ENCODE peak calls at places on chromosomes 1 and 21, in ten cellular contexts. M is stomach, E is astrocyte of the cerebellum, Y is lung microvascular endothelial cell, W is anterior cingulate cortex, G is body of pancreas, A is left ventricle myocardium inferior, H is heart left ventricle, B is bronchial epithelial cell, C is GM19239. Z is an unnamed sample.

GRCh38 chr1:220791287-220791686 is 4.6 kb downstream of the MTARC1 start:
- DNase-seq in M (no peak), E (no peak), G (no peak), W (no peak), C (no peak), H (no peak), Y (peak), A (no peak), B (peak), Z (no peak)

GRCh38 chr1:151984313-151984956 is 9.2 kb downstream of the S100A10 start:
- DNase-seq in E (no peak), A (no peak), H (no peak), G (no peak), Y (no peak), W (no peak), C (no peak), M (no peak), B (no peak), Z (no peak)

GRCh38 chr1:187038789-187039188 is 210.0 kb downstream of the PLA2G4A start:
- DNase-seq in M (no peak), A (no peak), H (no peak), C (no peak), B (peak), Y (peak), G (no peak), W (no peak), E (peak), Z (no peak)

GRCh38 chr1:42747125-42747524 is 7.1 kb upstream of the CLDN19 start:
- DNase-seq in A (peak), G (peak), Y (peak), W (no peak), M (peak), C (peak), E (no peak), H (no peak), B (no peak), Z (peak)

GRCh38 chr1:85599076-85599491 is 18.5 kb downstream of the CCN1 start:
- DNase-seq in E (no peak), Y (peak), W (no peak), B (no peak), M (no peak), G (no peak), C (no peak), A (no peak), H (no peak), Z (no peak)

GRCh38 chr1:64220241-64220640 is 16.8 kb downstream of the UBE2U start:
- DNase-seq in B (no peak), W (no peak), E (no peak), G (no peak), Y (no peak), M (no peak), A (no peak), C (no peak), H (no peak), Z (no peak)

GRCh38 chr21:8989883-8990325 is 1531.5 kb upstream of the TPTE start:
- DNase-seq in W (no peak), H (peak), C (no peak), Y (no peak), E (no peak), A (no peak), B (peak), G (no peak), M (no peak), Z (no peak)

GRCh38 chr1:39926343-39926769 is 24.6 kb upstream of the MYCL start:
- DNase-seq in E (no peak), M (no peak), W (no peak), B (peak), C (no peak), H (no peak), A (no peak), G (peak), Y (no peak), Z (no peak)

GRCh38 chr1:57131701-57132394 is 166.0 kb upstream of the C8B start:
- DNase-seq in W (no peak), G (no peak), A (no peak), C (no peak), M (no peak), Y (no peak), B (peak), H (no peak), E (peak), Z (no peak)

GRCh38 chr1:60589046-60589748 is 493.2 kb upstream of the NFIA start:
- DNase-seq in H (no peak), E (no peak), M (no peak), B (no peak), Y (peak), W (no peak), A (no peak), G (no peak), C (no peak), Z (no peak)

GRCh38 chr1:110102081-110102480 is 10.2 kb upstream of the UBL4B start:
- DNase-seq in C (no peak), H (peak), A (no peak), E (no peak), B (no peak), M (no peak), W (no peak), Y (peak), G (no peak), Z (no peak)

GRCh38 chr1:17452686-17453085 is 13.2 kb upstream of the RCC2 start:
- DNase-seq in W (no peak), Y (no peak), G (no peak), B (no peak), M (no peak), C (no peak), H (no peak), E (no peak), A (no peak), Z (no peak)

GRCh38 chr1:53968125-53968513 is 22.0 kb downstream of the LRRC42 start:
- DNase-seq in W (no peak), G (no peak), Y (no peak), M (no peak), H (no peak), E (no peak), B (peak), A (no peak), C (no peak), Z (no peak)

GRCh38 chr1:117370071-117370470 is 2.8 kb downstream of the MAN1A2 start:
- DNase-seq in B (peak), C (no peak), W (no peak), A (no peak), Y (no peak), G (no peak), E (no peak), M (no peak), H (no peak), Z (no peak)

GRCh38 chr21:37877171-37877570 is 39.1 kb downstream of the KCNJ6 start:
- DNase-seq in Y (no peak), G (no peak), B (no peak), E (peak), W (no peak), H (no peak), C (no peak), A (no peak), M (no peak), Z (no peak)

GRCh38 chr1:90710579-90711536 is 6.2 kb downstream of the BARHL2 start:
- DNase-seq in M (no peak), H (no peak), W (no peak), G (no peak), E (no peak), C (no peak), Y (no peak), B (no peak), A (no peak), Z (no peak)

GRCh38 chr1:200890818-200891773 is 3.6 kb upstream of the INAVA start:
- DNase-seq in C (no peak), B (no peak), G (peak), E (no peak), W (no peak), H (no peak), Y (no peak), M (no peak), A (no peak), Z (peak)

GRCh38 chr1:208510192-208510952 is 266.2 kb upstream of the PLXNA2 start:
- DNase-seq in Y (no peak), B (peak), E (peak), G (no peak), M (no peak), W (no peak), A (no peak), C (no peak), H (no peak), Z (no peak)

GRCh38 chr1:184283999-184284398 is 102.8 kb upstream of the C1orf21 start:
- DNase-seq in H (no peak), A (peak), W (peak), C (no peak), M (no peak), Y (no peak), B (no peak), G (peak), E (peak), Z (peak)

GRCh38 chr1:32464716-32465540 is at the start of gene ZBTB8B:
- DNase-seq in M (peak), W (peak), E (peak), C (peak), A (peak), G (peak), Y (peak), H (peak), B (peak), Z (peak)

GRCh38 chr1:117366281-117366981 is 818 bp upstream of the MAN1A2 start:
- DNase-seq in Y (peak), C (peak), H (peak), M (peak), E (peak), A (peak), G (peak), B (peak), W (peak), Z (peak)

GRCh38 chr21:32524010-32524719 is 61.2 kb downstream of the TCP10L start:
- DNase-seq in H (no peak), E (peak), G (no peak), C (no peak), A (peak), B (peak), M (no peak), W (no peak), Y (peak), Z (no peak)

GRCh38 chr1:161915051-161915503 is 108.6 kb downstream of the OLFML2B start:
- DNase-seq in B (no peak), A (no peak), W (no peak), E (no peak), G (no peak), C (peak), Y (no peak), M (no peak), H (no peak), Z (no peak)

GRCh38 chr1:38243106-38243505 is 196.5 kb upstream of the POU3F1 start:
- DNase-seq in E (no peak), A (no peak), G (no peak), Y (no peak), H (no peak), B (peak), M (no peak), C (no peak), W (no peak), Z (peak)

GRCh38 chr21:45618287-45618686 is 25.2 kb upstream of the PCBP3 start:
- DNase-seq in M (no peak), W (no peak), Y (peak), H (no peak), A (no peak), E (no peak), C (no peak), B (no peak), G (no peak), Z (no peak)

GRCh38 chr1:54249798-54250497 is 50.0 kb downstream of the MRPL37 start:
- DNase-seq in C (no peak), G (no peak), B (no peak), Y (peak), W (no peak), E (no peak), M (no peak), A (no peak), H (no peak), Z (no peak)

Z was measured in transverse colon.